ENCODE peak calls at places on chromosomes 6 and 20, in six cellular contexts. One of them, this sample, is unnamed. For H3K4me1, the result is how much of the 10 kb centered on the place peaks cover.

GRCh38 chr6:23097569-23097968 is 528.2 kb downstream of the HDGFL1 start:
- DNase-seq in left lung: no peak
- DNase-seq in tibial nerve: no peak
- DNase-seq in mucosa of descending colon: no peak
- DNase-seq in breast epithelium: no peak
- DNase-seq in fibroblast of lung: peak
- DNase-seq in this sample: no peak

GRCh38 chr6:110066091-110066490 is 88.0 kb downstream of the GPR6 start:
- DNase-seq in tibial nerve: no peak
- DNase-seq in left lung: no peak
- DNase-seq in breast epithelium: no peak
- DNase-seq in mucosa of descending colon: no peak
- DNase-seq in fibroblast of lung: no peak
- DNase-seq in this sample: no peak

GRCh38 chr6:107576852-107577251 is 86.9 kb downstream of the SOBP start:
- DNase-seq in tibial nerve: no peak
- DNase-seq in mucosa of descending colon: no peak
- DNase-seq in fibroblast of lung: peak
- DNase-seq in left lung: no peak
- DNase-seq in breast epithelium: no peak
- DNase-seq in this sample: peak

GRCh38 chr20:63478346-63479302 is 6.2 kb upstream of the KCNQ2 start:
- DNase-seq in mucosa of descending colon: no peak
- DNase-seq in breast epithelium: no peak
- DNase-seq in fibroblast of lung: no peak
- DNase-seq in tibial nerve: no peak
- DNase-seq in left lung: no peak
- DNase-seq in this sample: no peak

GRCh38 chr6:165968409-165968807 is 199.2 kb downstream of the TBXT start:
- DNase-seq in mucosa of descending colon: no peak
- DNase-seq in left lung: no peak
- DNase-seq in fibroblast of lung: no peak
- DNase-seq in tibial nerve: no peak
- DNase-seq in breast epithelium: no peak
- DNase-seq in this sample: no peak

GRCh38 chr20:51800132-51800721 is 2.1 kb downstream of the SALL4 start:
- DNase-seq in mucosa of descending colon: peak
- DNase-seq in left lung: peak
- DNase-seq in breast epithelium: peak
- DNase-seq in fibroblast of lung: peak
- DNase-seq in tibial nerve: no peak
- DNase-seq in this sample: peak

GRCh38 chr6:165658395-165659058 is 4.5 kb downstream of the PDE10A start:
- DNase-seq in breast epithelium: no peak
- DNase-seq in left lung: no peak
- DNase-seq in fibroblast of lung: no peak
- DNase-seq in mucosa of descending colon: no peak
- DNase-seq in tibial nerve: no peak
- DNase-seq in this sample: no peak

GRCh38 chr6:16473908-16474791 is 235.8 kb downstream of the GMPR start:
- DNase-seq in fibroblast of lung: no peak
- DNase-seq in tibial nerve: no peak
- DNase-seq in left lung: no peak
- DNase-seq in breast epithelium: no peak
- DNase-seq in mucosa of descending colon: no peak
- DNase-seq in this sample: no peak

GRCh38 chr6:11236351-11236750 is 3.9 kb upstream of the NEDD9 start:
- DNase-seq in mucosa of descending colon: no peak
- DNase-seq in tibial nerve: no peak
- DNase-seq in breast epithelium: no peak
- DNase-seq in fibroblast of lung: no peak
- DNase-seq in left lung: no peak
- DNase-seq in this sample: no peak

GRCh38 chr6:56535626-56536025 is 107.1 kb downstream of the DST start:
- DNase-seq in left lung: no peak
- DNase-seq in tibial nerve: no peak
- DNase-seq in mucosa of descending colon: no peak
- DNase-seq in fibroblast of lung: no peak
- DNase-seq in breast epithelium: no peak
- DNase-seq in this sample: no peak

GRCh38 chr6:56534680-56535419 is 107.8 kb downstream of the DST start:
- DNase-seq in breast epithelium: no peak
- DNase-seq in fibroblast of lung: no peak
- DNase-seq in left lung: no peak
- DNase-seq in tibial nerve: no peak
- DNase-seq in mucosa of descending colon: no peak
- DNase-seq in this sample: no peak

GRCh38 chr6:56538851-56539250 is 103.8 kb downstream of the DST start:
- DNase-seq in mucosa of descending colon: no peak
- DNase-seq in tibial nerve: no peak
- DNase-seq in breast epithelium: no peak
- DNase-seq in fibroblast of lung: no peak
- DNase-seq in left lung: no peak
- DNase-seq in this sample: no peak

GRCh38 chr6:56537223-56537770 is 105.4 kb downstream of the DST start:
- DNase-seq in tibial nerve: no peak
- DNase-seq in breast epithelium: no peak
- DNase-seq in left lung: no peak
- DNase-seq in fibroblast of lung: no peak
- DNase-seq in mucosa of descending colon: no peak
- DNase-seq in this sample: no peak

DNA sequence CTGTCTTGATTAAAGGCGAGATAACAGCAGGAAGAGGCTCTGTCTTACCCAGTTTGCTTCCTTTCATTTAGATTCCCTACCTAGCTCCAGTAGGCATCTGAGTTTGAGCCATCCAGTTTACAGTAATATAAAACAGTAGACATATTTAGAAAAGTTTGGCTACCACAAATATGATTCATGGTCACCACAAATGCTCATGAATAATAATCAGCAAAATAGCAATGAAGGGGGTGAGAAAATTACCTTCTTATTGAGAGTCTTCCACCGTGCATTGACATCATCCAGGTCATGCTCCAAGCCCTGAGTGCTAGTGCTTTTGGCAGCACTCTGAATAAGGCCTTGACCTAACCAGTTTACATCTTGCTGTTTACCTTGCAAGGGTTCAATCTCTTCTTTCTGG is 106.2 kb downstream of the DST start:
- DNase-seq in breast epithelium: no peak
- DNase-seq in tibial nerve: no peak
- DNase-seq in fibroblast of lung: peak
- DNase-seq in left lung: no peak
- DNase-seq in mucosa of descending colon: no peak
- DNase-seq in this sample: no peak
- H3K4me1 ChIP-seq in breast epithelium: under half
- H3K4me1 ChIP-seq in tibial nerve: under half
- H3K4me1 ChIP-seq in fibroblast of lung: under half
- H3K4me1 ChIP-seq in left lung: under half
- H3K4me1 ChIP-seq in mucosa of descending colon: under half
- H3K4me1 ChIP-seq in this sample: under half

GRCh38 chr6:127902933-127903332 is 2.1 kb upstream of the THEMIS start:
- DNase-seq in mucosa of descending colon: no peak
- DNase-seq in tibial nerve: no peak
- DNase-seq in left lung: no peak
- DNase-seq in fibroblast of lung: no peak
- DNase-seq in breast epithelium: no peak
- DNase-seq in this sample: no peak

GRCh38 chr6:127893541-127893940 is 7.3 kb downstream of the THEMIS start:
- DNase-seq in tibial nerve: no peak
- DNase-seq in breast epithelium: no peak
- DNase-seq in fibroblast of lung: no peak
- DNase-seq in mucosa of descending colon: no peak
- DNase-seq in left lung: no peak
- DNase-seq in this sample: no peak

GRCh38 chr6:127891731-127892326 is 9.0 kb downstream of the THEMIS start:
- DNase-seq in breast epithelium: no peak
- DNase-seq in left lung: no peak
- DNase-seq in tibial nerve: no peak
- DNase-seq in fibroblast of lung: no peak
- DNase-seq in mucosa of descending colon: no peak
- DNase-seq in this sample: no peak

GRCh38 chr6:127900935-127901334 is at the start of gene THEMIS:
- DNase-seq in left lung: no peak
- DNase-seq in mucosa of descending colon: no peak
- DNase-seq in fibroblast of lung: no peak
- DNase-seq in breast epithelium: no peak
- DNase-seq in tibial nerve: no peak
- DNase-seq in this sample: no peak

GRCh38 chr6:127897437-127897836 is 3.4 kb downstream of the THEMIS start:
- DNase-seq in breast epithelium: no peak
- DNase-seq in fibroblast of lung: peak
- DNase-seq in mucosa of descending colon: no peak
- DNase-seq in tibial nerve: no peak
- DNase-seq in left lung: no peak
- DNase-seq in this sample: no peak
- H3K4me1 ChIP-seq in breast epithelium: under half
- H3K4me1 ChIP-seq in fibroblast of lung: under half
- H3K4me1 ChIP-seq in mucosa of descending colon: under half
- H3K4me1 ChIP-seq in tibial nerve: under half
- H3K4me1 ChIP-seq in left lung: under half
- H3K4me1 ChIP-seq in this sample: under half

DNA sequence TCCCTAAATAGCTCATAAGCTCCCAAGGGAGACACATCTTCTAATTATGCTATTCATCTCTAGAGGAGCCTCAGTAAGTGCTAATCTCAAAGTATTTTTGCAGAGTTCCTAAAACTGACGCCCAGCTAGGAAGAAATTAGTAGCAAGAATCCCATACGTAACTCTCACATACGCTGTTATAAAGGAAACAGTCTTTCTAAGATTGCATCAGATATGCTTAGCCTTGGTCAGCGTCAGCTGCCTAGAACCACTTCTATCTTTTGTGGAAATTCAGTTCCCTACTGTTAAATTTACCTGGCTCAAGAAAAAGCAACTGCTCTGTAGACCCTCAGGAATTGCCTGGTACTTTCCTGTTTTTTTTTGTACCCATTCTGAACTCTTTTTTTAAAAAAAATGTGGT is 13.6 kb downstream of the RIPOR2 start:
- DNase-seq in fibroblast of lung: no peak
- DNase-seq in breast epithelium: no peak
- DNase-seq in tibial nerve: no peak
- DNase-seq in left lung: no peak
- DNase-seq in mucosa of descending colon: no peak
- DNase-seq in this sample: no peak
- H3K4me1 ChIP-seq in fibroblast of lung: under half
- H3K4me1 ChIP-seq in breast epithelium: under half
- H3K4me1 ChIP-seq in tibial nerve: under half
- H3K4me1 ChIP-seq in left lung: under half
- H3K4me1 ChIP-seq in mucosa of descending colon: under half
- H3K4me1 ChIP-seq in this sample: under half

DNA sequence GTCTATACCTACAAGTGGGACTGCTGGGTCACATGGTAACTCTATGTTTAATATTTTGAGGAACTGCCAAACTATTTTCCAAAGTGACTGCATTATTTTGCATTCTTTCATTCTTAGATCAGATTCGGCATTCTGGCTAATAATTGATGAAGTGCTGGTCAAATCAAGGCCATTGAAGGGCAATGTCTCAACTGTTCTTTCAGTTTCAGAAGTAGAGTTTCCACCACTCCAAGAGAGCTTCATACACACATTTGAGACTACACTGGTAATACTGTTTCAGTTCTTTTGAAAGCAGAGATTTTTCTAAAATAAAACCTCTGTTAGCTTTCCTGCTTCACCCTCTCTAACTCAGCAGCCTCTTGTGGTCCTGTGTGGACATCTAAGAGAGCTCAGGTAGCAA is 154.5 kb downstream of the CFAP61 start:
- DNase-seq in mucosa of descending colon: no peak
- DNase-seq in breast epithelium: no peak
- DNase-seq in left lung: no peak
- DNase-seq in fibroblast of lung: no peak
- DNase-seq in tibial nerve: no peak
- DNase-seq in this sample: no peak
- H3K4me1 ChIP-seq in mucosa of descending colon: under half
- H3K4me1 ChIP-seq in breast epithelium: under half
- H3K4me1 ChIP-seq in left lung: under half
- H3K4me1 ChIP-seq in fibroblast of lung: under half
- H3K4me1 ChIP-seq in tibial nerve: under half
- H3K4me1 ChIP-seq in this sample: under half

DNA sequence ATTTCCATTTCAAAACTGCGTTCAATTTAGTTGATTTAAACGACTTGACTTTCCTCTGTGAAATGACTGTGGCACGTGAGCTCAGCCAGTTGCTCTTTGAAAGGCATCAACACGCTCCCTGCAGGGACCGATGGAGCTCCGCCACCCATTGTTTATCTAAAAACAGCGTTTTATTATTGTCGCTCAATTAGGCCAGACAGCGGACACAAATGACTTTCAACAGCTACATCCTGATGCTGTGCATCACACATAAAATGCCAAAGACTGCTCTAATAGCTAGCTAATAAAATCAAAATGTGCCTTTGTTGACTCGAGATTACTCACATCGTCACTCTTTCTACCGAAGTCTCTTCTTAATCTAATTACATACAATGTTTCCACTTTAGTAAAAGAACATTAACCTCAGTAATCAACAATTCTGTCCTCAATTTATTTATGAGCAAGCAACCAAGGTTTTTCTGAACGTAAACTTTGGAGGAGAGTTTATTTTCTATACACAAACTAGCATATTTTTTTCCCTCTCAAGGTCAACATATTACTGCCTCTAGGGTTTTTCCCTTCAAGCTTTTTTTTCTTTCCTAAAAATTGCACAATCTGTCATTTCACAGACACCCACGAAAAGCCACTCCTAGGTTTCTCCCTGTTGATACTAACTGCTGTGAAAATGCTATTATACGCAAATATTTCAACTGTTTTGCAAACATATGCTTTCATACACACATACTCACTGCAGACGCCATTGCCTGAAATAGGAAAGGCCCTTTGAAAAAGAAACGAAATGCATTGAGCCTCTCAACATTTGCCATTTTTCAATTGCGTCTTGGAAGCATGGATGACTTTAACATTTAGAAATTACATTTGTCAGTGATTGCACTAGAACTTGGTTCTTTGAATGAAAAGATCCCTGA is 332.8 kb downstream of the CD83 start:
- DNase-seq in mucosa of descending colon: no peak
- DNase-seq in tibial nerve: no peak
- DNase-seq in fibroblast of lung: no peak
- DNase-seq in breast epithelium: no peak
- DNase-seq in left lung: no peak
- DNase-seq in this sample: peak
- H3K4me1 ChIP-seq in mucosa of descending colon: under half
- H3K4me1 ChIP-seq in tibial nerve: under half
- H3K4me1 ChIP-seq in fibroblast of lung: under half
- H3K4me1 ChIP-seq in breast epithelium: under half
- H3K4me1 ChIP-seq in left lung: under half
- H3K4me1 ChIP-seq in this sample: under half